ENCODE peak calls at places on chromosome 22, in six cellular contexts. X, A, K, P, Y and Q are unnamed samples.

GRCh38 chr22:17552737-17553136 is 10.6 kb upstream of the SLC25A18 start:
- DNase-seq in X (no peak), A (no peak), K (no peak), P (no peak), Y (no peak), Q (no peak)

GRCh38 chr22:31585161-31585859 is 76.7 kb downstream of the PISD start:
- DNase-seq in X (no peak), A (peak; percentile 60), K (peak; percentile 47), P (peak; percentile 49), Y (no peak), Q (peak; percentile 69)

GRCh38 chr22:46293591-46294260 is 2.9 kb upstream of the GTSE1 start:
- DNase-seq in X (no peak), A (peak; percentile 53), K (peak; percentile 21), P (no peak), Y (no peak), Q (peak; percentile 24)

GRCh38 chr22:22556995-22557925 is 1.8 kb downstream of the PRAME start:
- DNase-seq in X (no peak), A (no peak), K (no peak), P (no peak), Y (no peak), Q (no peak)

GRCh38 chr22:39515266-39516050 is 4.9 kb upstream of the ATF4 start:
- DNase-seq in X (no peak), A (no peak), K (peak; percentile 82), P (no peak), Y (no peak), Q (no peak)

GRCh38 chr22:32044913-32045312 is 1.9 kb downstream of the SLC5A1 start:
- DNase-seq in X (no peak), A (no peak), K (no peak), P (no peak), Y (no peak), Q (no peak)

GRCh38 chr22:48491451-48491941 is 1336.2 kb downstream of the BRD1 start:
- DNase-seq in X (no peak), A (no peak), K (no peak), P (peak; percentile 67), Y (no peak), Q (no peak)

GRCh38 chr22:45225732-45226560 is 14.7 kb downstream of the KIAA0930 start:
- DNase-seq in X (no peak), A (peak; percentile 70), K (peak; percentile 80), P (no peak), Y (no peak), Q (peak; percentile 75)

GRCh38 chr22:49272546-49273125 is 555.0 kb downstream of the BRD1 start:
- DNase-seq in X (no peak), A (no peak), K (no peak), P (no peak), Y (no peak), Q (no peak)

GRCh38 chr22:23047265-23047664 is 23.1 kb upstream of the GNAZ start:
- DNase-seq in X (no peak), A (no peak), K (no peak), P (no peak), Y (no peak), Q (no peak)

GRCh38 chr22:42780070-42780540 is 59.4 kb upstream of the A4GALT start:
- DNase-seq in X (peak; percentile 89), A (peak; percentile 95), K (peak; percentile 98), P (peak; percentile 99), Y (no peak), Q (peak; percentile 94)

GRCh38 chr22:27349456-27349855 is 452.1 kb downstream of the MN1 start:
- DNase-seq in X (no peak), A (peak; percentile 47), K (no peak), P (no peak), Y (no peak), Q (no peak)

GRCh38 chr22:25930710-25931353 is 188.8 kb downstream of the MYO18B start:
- DNase-seq in X (no peak), A (no peak), K (no peak), P (no peak), Y (no peak), Q (no peak)

GRCh38 chr22:48821346-48822186 is 1006.1 kb downstream of the BRD1 start:
- DNase-seq in X (no peak), A (no peak), K (no peak), P (no peak), Y (no peak), Q (no peak)

GRCh38 chr22:23080542-23081290 is 10.4 kb downstream of the GNAZ start:
- DNase-seq in X (no peak), A (no peak), K (no peak), P (no peak), Y (no peak), Q (no peak)

GRCh38 chr22:30889268-30889995 is 79.1 kb downstream of the MORC2 start:
- DNase-seq in X (no peak), A (no peak), K (no peak), P (no peak), Y (no peak), Q (no peak)

GRCh38 chr22:17980013-17980510 is 44.3 kb downstream of the MICAL3 start:
- DNase-seq in X (no peak), A (no peak), K (no peak), P (no peak), Y (no peak), Q (no peak)

GRCh38 chr22:43007519-43008102 is 7.3 kb downstream of the PACSIN2 start:
- DNase-seq in X (no peak), A (peak; percentile 75), K (peak; percentile 43), P (no peak), Y (no peak), Q (peak; percentile 67)

GRCh38 chr22:43273902-43274484 is 69.2 kb downstream of the SCUBE1 start:
- DNase-seq in X (peak; percentile 54), A (peak; percentile 46), K (peak; percentile 83), P (peak; percentile 88), Y (peak; percentile 69), Q (peak; percentile 71)

GRCh38 chr22:20577549-20577975 is 70.2 kb downstream of the MED15 start:
- DNase-seq in X (no peak), A (no peak), K (no peak), P (no peak), Y (no peak), Q (no peak)

GRCh38 chr22:20577045-20577444 is 69.6 kb downstream of the MED15 start:
- DNase-seq in X (no peak), A (no peak), K (no peak), P (no peak), Y (no peak), Q (no peak)

GRCh38 chr22:20575724-20576444 is 68.5 kb downstream of the MED15 start:
- DNase-seq in X (no peak), A (no peak), K (no peak), P (no peak), Y (no peak), Q (no peak)

GRCh38 chr22:20574920-20575353 is 67.5 kb downstream of the MED15 start:
- DNase-seq in X (no peak), A (no peak), K (no peak), P (no peak), Y (no peak), Q (no peak)

DNA sequence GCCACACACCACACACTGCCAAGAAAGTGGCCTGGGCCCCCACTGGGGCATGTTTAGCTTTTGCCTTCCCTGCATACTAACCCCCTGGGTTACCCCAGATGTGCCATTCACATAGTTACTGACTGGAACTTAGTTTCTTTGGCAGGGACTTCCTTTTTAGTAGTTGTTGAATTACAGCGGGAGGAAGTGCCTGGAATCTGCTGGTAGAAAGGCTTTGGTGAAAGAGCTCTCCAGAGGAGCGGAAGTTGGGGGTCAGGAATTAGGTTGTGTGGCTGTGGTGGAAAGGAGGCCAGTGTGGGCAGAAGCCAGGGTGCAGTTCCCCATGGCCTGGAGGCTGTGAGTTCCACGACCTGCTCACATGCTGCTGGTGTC is 69.0 kb downstream of the MED15 start:
- DNase-seq in X (no peak), A (no peak), K (no peak), P (no peak), Y (no peak), Q (no peak)
- H3K36me3 ChIP-seq in X (peaks cover 98% of the 10 kb centered on the region), A (peaks cover 80% of the 10 kb centered on the region), K (peaks cover 89% of the 10 kb centered on the region), P (peaks cover 8% of the 10 kb centered on the region), Y (peaks cover 14% of the 10 kb centered on the region), Q (peaks cover 90% of the 10 kb centered on the region)

GRCh38 chr22:20080776-20081654 is 974 bp downstream of the DGCR8 start:
- DNase-seq in X (peak; percentile 45), A (peak; percentile 67), K (peak; percentile 66), P (peak; percentile 82), Y (no peak), Q (peak; percentile 83)
- H2BK120ac ChIP-seq in X (no peak overlapping the region), A (peak overlapping the region; percentile 39), K (peak overlapping the region; percentile 54), P (no peak overlapping the region), Y (no peak overlapping the region), Q (no peak overlapping the region)

GRCh38 chr22:28791841-28792490 is 8.4 kb downstream of the XBP1 start:
- DNase-seq in X (no peak), A (peak; percentile 31), K (no peak), P (no peak), Y (no peak), Q (no peak)
- H3K36me3 ChIP-seq in X (peaks cover 79% of the 10 kb centered on the region), A (peaks cover 31% of the 10 kb centered on the region), K (peaks cover 16% of the 10 kb centered on the region), P (peaks cover 13% of the 10 kb centered on the region), Y (peaks cover 43% of the 10 kb centered on the region), Q (peaks cover 23% of the 10 kb centered on the region)

GRCh38 chr22:38220653-38221386 is 19.0 kb downstream of the MAFF start:
- DNase-seq in X (no peak), A (no peak), K (peak; percentile 47), P (no peak), Y (no peak), Q (no peak)

GRCh38 chr22:38219644-38220043 is 17.9 kb downstream of the MAFF start:
- DNase-seq in X (no peak), A (no peak), K (peak; percentile 31), P (no peak), Y (peak; percentile 56), Q (no peak)

GRCh38 chr22:38220163-38220562 is 18.4 kb downstream of the MAFF start:
- DNase-seq in X (no peak), A (no peak), K (no peak), P (no peak), Y (no peak), Q (no peak)

GRCh38 chr22:38221407-38221806 is 19.6 kb downstream of the MAFF start:
- DNase-seq in X (no peak), A (no peak), K (peak; percentile 37), P (no peak), Y (no peak), Q (no peak)

GRCh38 chr22:38218661-38219331 is 17.0 kb downstream of the MAFF start:
- DNase-seq in X (no peak), A (peak; percentile 97), K (peak; percentile 98), P (peak; percentile 93), Y (peak; percentile 84), Q (peak; percentile 96)
- H2BK120ac ChIP-seq in X (no peak overlapping the region), A (peak overlapping the region; percentile 98), K (peak overlapping the region; percentile 89), P (no peak overlapping the region), Y (no peak overlapping the region), Q (peak overlapping the region; percentile 54)

GRCh38 chr22:19139974-19140373 is 4.5 kb downstream of the ESS2 start:
- DNase-seq in X (no peak), A (no peak), K (no peak), P (no peak), Y (no peak), Q (no peak)
- H3K36me3 ChIP-seq in X (peaks cover 76% of the 10 kb centered on the region), A (peaks cover 64% of the 10 kb centered on the region), K (peaks cover 65% of the 10 kb centered on the region), P (peaks cover 4% of the 10 kb centered on the region), Y (peaks cover 23% of the 10 kb centered on the region), Q (peaks cover 63% of the 10 kb centered on the region)